ENCODE peak calls at places on chromosome 12, in six cellular contexts. W, U, Y, A, R and F are unnamed samples.

GRCh38 chr12:63415357-63415756 is 252.9 kb downstream of the DPY19L2 start:
- DNase-seq in Y (no peak), U (no peak), W (no peak), A (no peak), R (no peak), F (no peak)

GRCh38 chr12:84842406-84843013 is 70.1 kb downstream of the SLC6A15 start:
- DNase-seq in R (peak), U (no peak), W (no peak), A (no peak), Y (peak), F (no peak)

GRCh38 chr12:52321433-52321832 is 235 bp upstream of the KRT83 start:
- DNase-seq in Y (peak), U (peak), R (peak), A (no peak), W (no peak), F (no peak)

GRCh38 chr12:121955258-121956040 is 37.1 kb downstream of the CFAP251 start:
- DNase-seq in R (no peak), A (no peak), Y (peak), W (no peak), U (no peak), F (no peak)

GRCh38 chr12:111298583-111299436 is 70.1 kb downstream of the PHETA1 start:
- DNase-seq in A (peak), R (peak), Y (peak), U (no peak), W (peak), F (peak)

GRCh38 chr12:21637985-21638891 is 19.4 kb downstream of the LDHB start:
- DNase-seq in W (no peak), Y (no peak), R (no peak), A (no peak), U (no peak), F (no peak)

GRCh38 chr12:120104924-120105323 is 11.6 kb downstream of the RAB35 start:
- DNase-seq in A (no peak), U (no peak), Y (no peak), R (no peak), W (no peak), F (no peak)

GRCh38 chr12:106436183-106436582 is 78.6 kb downstream of the POLR3B start:
- DNase-seq in W (no peak), Y (no peak), A (no peak), U (no peak), R (no peak), F (no peak)

GRCh38 chr12:126903180-126903876 is 1363.6 kb upstream of the TMEM132C start:
- DNase-seq in Y (no peak), R (no peak), A (no peak), U (no peak), W (no peak), F (no peak)

GRCh38 chr12:30900351-30900750 is 26.2 kb upstream of the TSPAN11 start:
- DNase-seq in R (no peak), A (no peak), Y (no peak), W (no peak), U (no peak), F (no peak)

GRCh38 chr12:116157845-116158267 is 119.6 kb downstream of the MED13L start:
- DNase-seq in R (no peak), U (no peak), A (no peak), Y (no peak), W (no peak), F (no peak)

GRCh38 chr12:105357162-105357691 is 26.7 kb downstream of the C12orf75 start:
- DNase-seq in A (no peak), W (no peak), Y (no peak), U (no peak), R (no peak), F (no peak)

GRCh38 chr12:62978768-62979167 is 43.8 kb upstream of the PPM1H start:
- DNase-seq in A (no peak), R (no peak), W (no peak), U (no peak), Y (no peak), F (no peak)

GRCh38 chr12:123160801-123161487 is 10.1 kb upstream of the PITPNM2 start:
- DNase-seq in U (no peak), W (no peak), R (no peak), A (no peak), Y (no peak), F (no peak)

GRCh38 chr12:42372154-42372791 is 46.3 kb downstream of the PPHLN1 start:
- DNase-seq in R (peak), W (no peak), U (no peak), Y (peak), A (peak), F (no peak)

GRCh38 chr12:7130791-7131501 is 775 bp downstream of the CLSTN3 start:
- DNase-seq in A (peak), U (peak), R (peak), W (no peak), Y (peak), F (peak)

GRCh38 chr12:45598761-45599160 is 130.7 kb upstream of the ARID2 start:
- DNase-seq in U (no peak), A (no peak), W (no peak), R (no peak), Y (no peak), F (no peak)

GRCh38 chr12:114163766-114164165 is 197.6 kb upstream of the RBM19 start:
- DNase-seq in Y (no peak), W (no peak), U (no peak), A (no peak), R (no peak), F (no peak)

GRCh38 chr12:94545937-94546771 is 86.5 kb upstream of the CEP83 start:
- DNase-seq in W (no peak), A (no peak), Y (peak), R (peak), U (no peak), F (peak)

GRCh38 chr12:57342207-57342691 is 88.6 kb downstream of the R3HDM2 start:
- DNase-seq in A (no peak), U (no peak), W (no peak), Y (peak), R (no peak), F (peak)

GRCh38 chr12:109591041-109591440 is 17.4 kb downstream of the MVK start:
- DNase-seq in U (no peak), R (no peak), W (no peak), A (no peak), Y (no peak), F (no peak)

GRCh38 chr12:52032797-52033505 is 18.3 kb upstream of the NR4A1 start:
- DNase-seq in R (peak), A (peak), Y (peak), W (peak), U (peak), F (peak)

GRCh38 chr12:45774508-45775162 is 45.1 kb downstream of the ARID2 start:
- DNase-seq in U (no peak), W (no peak), Y (no peak), A (no peak), R (no peak), F (no peak)

GRCh38 chr12:123949118-123949774 is 23.4 kb downstream of the CCDC92 start:
- DNase-seq in U (no peak), Y (no peak), R (no peak), A (no peak), W (no peak), F (no peak)

GRCh38 chr12:131242741-131243496 is 289.2 kb downstream of the ADGRD1 start:
- DNase-seq in A (no peak), R (peak), W (no peak), U (no peak), Y (no peak), F (no peak)

GRCh38 chr12:3257411-3257810 is 180.2 kb downstream of the TSPAN9 start:
- DNase-seq in U (no peak), R (no peak), A (no peak), Y (no peak), W (no peak), F (no peak)